ENCODE peak calls at places on chromosome 19, in four cellular contexts. I is left ventricle myocardium inferior; C is CD8-positive, alpha-beta T cell; T is COLO829. F is an unnamed sample.
A peak's percentile ranks its signal among the peaks of the same experiment; 100 is the strongest.

GRCh38 chr19:11364296-11364904 is 9.2 kb downstream of the PLPPR2 start:
- DNase-seq in I (no peak), C (no peak), T (no peak), F (no peak)

GRCh38 chr19:39970674-39971379 is at the start of gene PSMC4:
- DNase-seq in I (peak; percentile 97), C (peak; percentile 98), T (peak; percentile 98), F (peak; percentile 99)

GRCh38 chr19:34579281-34580054 is 97.5 kb downstream of the SCGB2B2 start:
- DNase-seq in I (no peak), C (no peak), T (no peak), F (no peak)

GRCh38 chr19:1421218-1421957 is 14.0 kb downstream of the DAZAP1 start:
- DNase-seq in I (no peak), C (no peak), T (no peak), F (no peak)

GRCh38 chr19:15010497-15011255 is 31.0 kb upstream of the SLC1A6 start:
- DNase-seq in I (no peak), C (no peak), T (no peak), F (no peak)

GRCh38 chr19:13212759-13213330 is 62.6 kb downstream of the IER2 start:
- DNase-seq in I (peak; percentile 50), C (peak; percentile 65), T (no peak), F (peak; percentile 55)

GRCh38 chr19:34253711-34254551 is 423 bp upstream of the GARRE1 start:
- DNase-seq in I (peak; percentile 88), C (peak; percentile 83), T (no peak), F (peak; percentile 75)

GRCh38 chr19:41364546-41365391 is 820 bp upstream of the B9D2 start:
- DNase-seq in I (no peak), C (no peak), T (no peak), F (no peak)

GRCh38 chr19:48724796-48725753 is 5.5 kb upstream of the MAMSTR start:
- DNase-seq in I (peak; percentile 52), C (no peak), T (peak; percentile 98), F (no peak)

GRCh38 chr19:1469200-1469935 is 9.6 kb downstream of the C19orf25 start:
- DNase-seq in I (no peak), C (no peak), T (no peak), F (no peak)

GRCh38 chr19:7595466-7596133 is at the start of gene CAMSAP3:
- DNase-seq in I (no peak), C (peak; percentile 18), T (no peak), F (no peak)

GRCh38 chr19:50409347-50409746 is 9.4 kb upstream of the SPIB start:
- DNase-seq in I (no peak), C (no peak), T (no peak), F (no peak)

F was measured in activated T-helper 2 cell treated with anti-CD3 and anti-CD28 coated beads, Interferon-gamma antibody, Interleukin-2, Interleukin-4, amounts not matched to agents 10 μg/mL and 5 μg/mL and 100 μg/mL, durations not matched to agents 14 hours and 24 hours and 36 hours.